ENCODE peak calls at places on chromosomes 16 and 17, in ten cellular contexts. Z, W, F, R, E, K, B, D, J and Q are unnamed samples.
A peak's percentile ranks its signal among the peaks of the same experiment; 100 is the strongest.

GRCh38 chr16:63938661-63939060 is 1183.2 kb downstream of the CDH11 start:
- DNase-seq in Z (no peak), W (no peak), F (no peak), R (no peak), E (no peak), K (no peak), B (no peak), D (no peak), J (no peak), Q (no peak)

GRCh38 chr17:9529033-9529748 is 46.4 kb downstream of the STX8 start:
- DNase-seq in Z (no peak), W (peak; percentile 56), F (no peak), R (peak; percentile 55), E (no peak), K (no peak), B (no peak), D (no peak), J (no peak), Q (peak; percentile 9)

GRCh38 chr17:61409301-61410099 is 9.9 kb downstream of the TBX2 start:
- DNase-seq in Z (peak; percentile 36), W (peak; percentile 78), F (peak; percentile 69), R (peak; percentile 75), E (no peak), K (peak; percentile 56), B (peak; percentile 54), D (no peak), J (no peak), Q (peak; percentile 34)

GRCh38 chr16:27779719-27780161 is 229.8 kb downstream of the KATNIP start:
- DNase-seq in Z (no peak), W (peak; percentile 46), F (peak; percentile 28), R (peak; percentile 33), E (no peak), K (peak; percentile 17), B (no peak), D (no peak), J (no peak), Q (no peak)

GRCh38 chr17:27354491-27355081 is 60.7 kb downstream of the WSB1 start:
- DNase-seq in Z (no peak), W (no peak), F (no peak), R (peak; percentile 56), E (no peak), K (no peak), B (no peak), D (no peak), J (no peak), Q (no peak)

GRCh38 chr16:64150193-64150592 is 971.7 kb downstream of the CDH11 start:
- DNase-seq in Z (no peak), W (peak; percentile 3), F (no peak), R (no peak), E (no peak), K (no peak), B (no peak), D (no peak), J (no peak), Q (no peak)

GRCh38 chr17:31067699-31068184 is 27.0 kb upstream of the NF1 start:
- DNase-seq in Z (peak; percentile 34), W (peak; percentile 88), F (no peak), R (peak; percentile 68), E (no peak), K (no peak), B (no peak), D (no peak), J (no peak), Q (no peak)

GRCh38 chr16:69867796-69868565 is 83.2 kb upstream of the CLEC18A start:
- DNase-seq in Z (no peak), W (no peak), F (no peak), R (no peak), E (no peak), K (no peak), B (no peak), D (no peak), J (no peak), Q (no peak)

GRCh38 chr16:7377231-7377630 is 44.6 kb downstream of the RBFOX1 start:
- DNase-seq in Z (no peak), W (no peak), F (no peak), R (no peak), E (no peak), K (no peak), B (no peak), D (no peak), J (no peak), Q (no peak)

GRCh38 chr17:29138184-29138955 is 41.8 kb downstream of the MYO18A start:
- DNase-seq in Z (no peak), W (peak; percentile 68), F (no peak), R (no peak), E (no peak), K (no peak), B (no peak), D (no peak), J (no peak), Q (no peak)

GRCh38 chr17:31688704-31689103 is 170.3 kb downstream of the COPRS start:
- DNase-seq in Z (no peak), W (no peak), F (no peak), R (no peak), E (no peak), K (no peak), B (no peak), D (no peak), J (no peak), Q (no peak)

GRCh38 chr16:66270333-66270927 is 96.1 kb upstream of the CDH5 start:
- DNase-seq in Z (peak; percentile 58), W (peak; percentile 54), F (peak; percentile 68), R (peak; percentile 73), E (peak; percentile 86), K (peak; percentile 10), B (peak; percentile 61), D (no peak), J (no peak), Q (peak; percentile 80)

GRCh38 chr16:24525970-24526559 is 13.3 kb upstream of the RBBP6 start:
- DNase-seq in Z (no peak), W (no peak), F (peak; percentile 50), R (peak; percentile 82), E (peak; percentile 42), K (peak; percentile 77), B (no peak), D (no peak), J (no peak), Q (no peak)

GRCh38 chr16:85185281-85185680 is 73.0 kb upstream of the CIBAR2 start:
- DNase-seq in Z (no peak), W (no peak), F (no peak), R (no peak), E (no peak), K (no peak), B (no peak), D (no peak), J (no peak), Q (no peak)

GRCh38 chr17:28579526-28579925 is 2.8 kb upstream of the ALDOC start:
- DNase-seq in Z (no peak), W (no peak), F (no peak), R (no peak), E (no peak), K (no peak), B (no peak), D (no peak), J (no peak), Q (no peak)

GRCh38 chr17:50954641-50955121 is 88.5 kb upstream of the TOB1 start:
- DNase-seq in Z (no peak), W (no peak), F (no peak), R (no peak), E (no peak), K (no peak), B (no peak), D (no peak), J (no peak), Q (no peak)

GRCh38 chr16:68265078-68265925 is 976 bp downstream of the SLC7A6 start:
- DNase-seq in Z (peak; percentile 68), W (peak; percentile 69), F (peak; percentile 70), R (peak; percentile 91), E (peak; percentile 94), K (peak; percentile 71), B (peak; percentile 76), D (peak; percentile 82), J (no peak), Q (peak; percentile 85)

GRCh38 chr17:74212913-74213791 is at the start of gene TTYH2:
- DNase-seq in Z (peak; percentile 81), W (peak; percentile 82), F (peak; percentile 88), R (peak; percentile 77), E (no peak), K (peak; percentile 90), B (peak; percentile 90), D (peak; percentile 89), J (no peak), Q (peak; percentile 92)
- TF ChIP-seq POLR2A in Z (peak; percentile 50), W (no peak), F (no peak), R (peak; percentile 49), E (no peak), K (peak; percentile 53), B (peak; percentile 47), D (no peak), J (peak; percentile 86), Q (peak; percentile 61)

DNA sequence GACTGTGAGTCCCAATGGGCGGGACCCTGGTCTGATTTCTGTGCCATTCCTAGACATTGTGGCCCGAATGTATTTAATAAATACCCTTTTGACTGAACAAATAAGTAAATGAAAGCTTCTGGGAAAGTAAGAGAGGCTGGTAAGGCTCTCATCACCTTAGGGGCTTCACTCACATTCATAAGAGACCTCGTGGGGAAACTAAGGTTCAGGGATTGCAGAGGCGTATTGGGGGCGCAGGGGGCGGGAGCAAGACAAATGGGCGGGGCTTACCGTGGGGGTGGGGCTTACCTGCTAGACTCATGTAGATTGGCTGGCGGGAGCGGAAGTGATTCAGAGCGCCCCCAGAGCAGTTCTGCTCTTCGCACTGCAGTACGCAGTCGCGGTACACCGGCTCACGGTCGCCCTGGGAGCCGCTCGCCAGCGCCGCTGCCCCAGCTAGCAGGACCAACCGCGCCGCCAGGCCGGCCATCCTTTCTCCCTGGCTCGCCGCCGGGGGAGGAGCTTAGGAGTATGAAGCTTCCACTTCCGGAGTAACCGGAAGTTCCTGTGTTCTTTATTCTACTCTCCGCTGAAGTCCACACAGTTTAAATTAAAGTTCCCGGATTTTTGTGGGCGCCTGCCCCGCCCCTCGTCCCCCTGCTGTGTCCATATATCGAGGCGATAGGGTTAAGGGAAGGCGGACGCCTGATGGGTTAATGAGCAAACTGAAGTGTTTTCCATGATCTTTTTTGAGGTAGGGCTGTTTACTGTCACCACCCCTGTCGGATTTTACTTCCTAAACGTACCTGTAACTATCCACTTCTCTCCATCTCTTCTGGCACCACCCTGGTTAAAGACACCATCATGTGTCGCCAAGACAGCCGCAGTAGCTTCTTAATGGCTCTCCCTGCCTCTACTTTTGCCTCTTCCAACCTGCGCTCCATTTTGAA is at the start of gene PGAP3:
- DNase-seq in Z (peak; percentile 91), W (peak; percentile 89), F (peak; percentile 89), R (peak; percentile 96), E (no peak), K (peak; percentile 77), B (peak; percentile 86), D (peak; percentile 72), J (peak; percentile 78), Q (peak; percentile 94)
- TF ChIP-seq POLR2A in Z (no peak), W (peak; percentile 63), F (no peak), R (peak; percentile 66), E (peak; percentile 7), K (peak; percentile 54), B (peak; percentile 71), D (no peak), J (peak; percentile 94), Q (peak; percentile 67)

GRCh38 chr17:7014261-7014994 is 2.0 kb downstream of the RNASEK start:
- DNase-seq in Z (peak; percentile 85), W (peak; percentile 96), F (peak; percentile 99), R (peak; percentile 98), E (peak; percentile 97), K (peak; percentile 97), B (peak; percentile 99), D (peak; percentile 96), J (peak; percentile 86), Q (peak; percentile 94)
- TF ChIP-seq POLR2A in Z (peak; percentile 51), W (peak; percentile 80), F (no peak), R (peak; percentile 89), E (peak; percentile 70), K (peak; percentile 91), B (peak; percentile 96), D (no peak), J (peak; percentile 84), Q (peak; percentile 58)

GRCh38 chr16:87384162-87384999 is 805 bp upstream of the FBXO31 start:
- DNase-seq in Z (no peak), W (no peak), F (peak; percentile 44), R (peak; percentile 76), E (no peak), K (no peak), B (peak; percentile 65), D (no peak), J (no peak), Q (peak; percentile 44)
- TF ChIP-seq POLR2A in Z (no peak), W (no peak), F (no peak), R (peak; percentile 38), E (no peak), K (no peak), B (peak; percentile 16), D (no peak), J (no peak), Q (peak; percentile 43)